ENCODE peak calls at places on chromosomes 3 and 15, in five cellular contexts. One of them, this sample, is unnamed.

GRCh38 chr3:136929984-136930671 is 27.7 kb upstream of the IL20RB start:
- DNase-seq in OCI-LY7: no peak
- DNase-seq in CD4-positive, alpha-beta T cell: no peak
- DNase-seq in WTC11: no peak
- DNase-seq in BJ: no peak
- DNase-seq in this sample: no peak

GRCh38 chr3:80668600-80669281 is 900.9 kb upstream of the ROBO1 start:
- DNase-seq in OCI-LY7: no peak
- DNase-seq in BJ: no peak
- DNase-seq in CD4-positive, alpha-beta T cell: no peak
- DNase-seq in WTC11: no peak
- DNase-seq in this sample: no peak

GRCh38 chr3:50612973-50613851 is 1.6 kb upstream of the CISH start:
- DNase-seq in OCI-LY7: no peak
- DNase-seq in WTC11: no peak
- DNase-seq in CD4-positive, alpha-beta T cell: no peak
- DNase-seq in BJ: no peak
- DNase-seq in this sample: no peak

GRCh38 chr3:42442640-42443039 is 32.2 kb upstream of the LYZL4 start:
- DNase-seq in OCI-LY7: no peak
- DNase-seq in WTC11: peak
- DNase-seq in BJ: no peak
- DNase-seq in CD4-positive, alpha-beta T cell: no peak
- DNase-seq in this sample: no peak

GRCh38 chr15:94002026-94002425 is 229.3 kb upstream of the MCTP2 start:
- DNase-seq in BJ: no peak
- DNase-seq in OCI-LY7: no peak
- DNase-seq in WTC11: no peak
- DNase-seq in CD4-positive, alpha-beta T cell: no peak
- DNase-seq in this sample: no peak

GRCh38 chr15:85615930-85616329 is 178.8 kb downstream of the KLHL25 start:
- DNase-seq in BJ: no peak
- DNase-seq in OCI-LY7: peak
- DNase-seq in CD4-positive, alpha-beta T cell: no peak
- DNase-seq in WTC11: peak
- DNase-seq in this sample: no peak

GRCh38 chr3:23667536-23668429 is 138.0 kb upstream of the UBE2E1 start:
- DNase-seq in OCI-LY7: no peak
- DNase-seq in BJ: no peak
- DNase-seq in WTC11: no peak
- DNase-seq in CD4-positive, alpha-beta T cell: no peak
- DNase-seq in this sample: no peak

GRCh38 chr3:36648241-36649034 is 115.9 kb downstream of the DCLK3 start:
- DNase-seq in BJ: peak
- DNase-seq in CD4-positive, alpha-beta T cell: no peak
- DNase-seq in WTC11: no peak
- DNase-seq in OCI-LY7: no peak
- DNase-seq in this sample: no peak

GRCh38 chr3:44509985-44510360 is 32.5 kb upstream of the ZNF445 start:
- DNase-seq in BJ: no peak
- DNase-seq in OCI-LY7: peak
- DNase-seq in CD4-positive, alpha-beta T cell: no peak
- DNase-seq in WTC11: no peak
- DNase-seq in this sample: no peak

GRCh38 chr3:36135863-36136262 is 244.4 kb upstream of the STAC start:
- DNase-seq in CD4-positive, alpha-beta T cell: no peak
- DNase-seq in OCI-LY7: no peak
- DNase-seq in BJ: no peak
- DNase-seq in WTC11: no peak
- DNase-seq in this sample: no peak

GRCh38 chr3:22691407-22691806 is 511.7 kb upstream of the UBE2E2 start:
- DNase-seq in WTC11: peak
- DNase-seq in OCI-LY7: no peak
- DNase-seq in BJ: no peak
- DNase-seq in CD4-positive, alpha-beta T cell: no peak
- DNase-seq in this sample: no peak

DNA sequence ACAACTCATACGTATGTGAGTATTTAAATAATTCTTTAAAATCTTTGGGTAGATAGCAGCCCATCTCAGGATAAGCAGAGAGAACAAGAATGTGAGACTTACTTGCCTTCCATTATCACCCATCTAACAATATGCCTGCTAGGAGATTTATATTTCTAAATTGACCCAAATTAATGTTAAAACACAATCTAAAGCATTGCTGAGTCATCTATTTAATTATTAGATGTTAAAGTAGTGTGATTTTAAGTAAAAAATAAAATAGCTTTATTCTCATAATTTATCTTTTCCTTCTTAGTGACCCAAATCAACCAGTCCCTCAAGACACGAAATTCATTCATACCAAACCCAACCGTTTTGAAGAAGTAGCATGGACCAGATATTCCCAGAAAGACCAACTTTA is 578.9 kb upstream of the NAALADL2 start:
- DNase-seq in OCI-LY7: no peak
- DNase-seq in CD4-positive, alpha-beta T cell: no peak
- DNase-seq in BJ: no peak
- DNase-seq in WTC11: no peak
- DNase-seq in this sample: no peak
- TF ChIP-seq CTCF in OCI-LY7: no peak
- TF ChIP-seq CTCF in CD4-positive, alpha-beta T cell: no peak
- TF ChIP-seq CTCF in BJ: no peak
- TF ChIP-seq CTCF in WTC11: no peak
- TF ChIP-seq CTCF in this sample: no peak

GRCh38 chr3:102526865-102527264 is 92.0 kb downstream of the ZPLD1 start:
- DNase-seq in CD4-positive, alpha-beta T cell: no peak
- DNase-seq in WTC11: no peak
- DNase-seq in OCI-LY7: no peak
- DNase-seq in BJ: no peak
- DNase-seq in this sample: no peak

GRCh38 chr3:102530443-102531195 is 95.8 kb downstream of the ZPLD1 start:
- DNase-seq in WTC11: no peak
- DNase-seq in BJ: no peak
- DNase-seq in OCI-LY7: no peak
- DNase-seq in CD4-positive, alpha-beta T cell: no peak
- DNase-seq in this sample: no peak

GRCh38 chr3:102531686-102532085 is 96.9 kb downstream of the ZPLD1 start:
- DNase-seq in BJ: no peak
- DNase-seq in WTC11: no peak
- DNase-seq in OCI-LY7: no peak
- DNase-seq in CD4-positive, alpha-beta T cell: no peak
- DNase-seq in this sample: no peak

GRCh38 chr3:102528727-102529126 is 93.9 kb downstream of the ZPLD1 start:
- DNase-seq in CD4-positive, alpha-beta T cell: no peak
- DNase-seq in OCI-LY7: no peak
- DNase-seq in BJ: no peak
- DNase-seq in WTC11: no peak
- DNase-seq in this sample: no peak

GRCh38 chr3:102529452-102529851 is 94.6 kb downstream of the ZPLD1 start:
- DNase-seq in CD4-positive, alpha-beta T cell: no peak
- DNase-seq in WTC11: peak
- DNase-seq in OCI-LY7: peak
- DNase-seq in BJ: no peak
- DNase-seq in this sample: no peak
- TF ChIP-seq CTCF in CD4-positive, alpha-beta T cell: no peak
- TF ChIP-seq CTCF in WTC11: no peak
- TF ChIP-seq CTCF in OCI-LY7: peak
- TF ChIP-seq CTCF in BJ: peak
- TF ChIP-seq CTCF in this sample: peak

GRCh38 chr15:58852347-58852746 is 81.1 kb downstream of the SLTM start:
- DNase-seq in CD4-positive, alpha-beta T cell: no peak
- DNase-seq in WTC11: no peak
- DNase-seq in OCI-LY7: peak
- DNase-seq in BJ: no peak
- DNase-seq in this sample: no peak
- TF ChIP-seq CTCF in CD4-positive, alpha-beta T cell: no peak
- TF ChIP-seq CTCF in WTC11: no peak
- TF ChIP-seq CTCF in OCI-LY7: peak
- TF ChIP-seq CTCF in BJ: no peak
- TF ChIP-seq CTCF in this sample: no peak

GRCh38 chr3:111012388-111013248 is 59.0 kb upstream of the NECTIN3 start:
- DNase-seq in OCI-LY7: no peak
- DNase-seq in WTC11: peak
- DNase-seq in BJ: no peak
- DNase-seq in CD4-positive, alpha-beta T cell: no peak
- DNase-seq in this sample: no peak
- TF ChIP-seq CTCF in OCI-LY7: peak
- TF ChIP-seq CTCF in WTC11: no peak
- TF ChIP-seq CTCF in BJ: no peak
- TF ChIP-seq CTCF in CD4-positive, alpha-beta T cell: no peak
- TF ChIP-seq CTCF in this sample: peak

GRCh38 chr3:84985795-84986194 is 27.0 kb downstream of the CADM2 start:
- DNase-seq in WTC11: no peak
- DNase-seq in BJ: no peak
- DNase-seq in CD4-positive, alpha-beta T cell: no peak
- DNase-seq in OCI-LY7: no peak
- DNase-seq in this sample: no peak

GRCh38 chr3:84984429-84984828 is 25.6 kb downstream of the CADM2 start:
- DNase-seq in OCI-LY7: no peak
- DNase-seq in BJ: no peak
- DNase-seq in WTC11: no peak
- DNase-seq in CD4-positive, alpha-beta T cell: no peak
- DNase-seq in this sample: no peak

GRCh38 chr3:84983490-84983889 is 24.7 kb downstream of the CADM2 start:
- DNase-seq in BJ: no peak
- DNase-seq in WTC11: no peak
- DNase-seq in CD4-positive, alpha-beta T cell: no peak
- DNase-seq in OCI-LY7: no peak
- DNase-seq in this sample: no peak

GRCh38 chr3:84987709-84988504 is 29.1 kb downstream of the CADM2 start:
- DNase-seq in OCI-LY7: no peak
- DNase-seq in CD4-positive, alpha-beta T cell: no peak
- DNase-seq in WTC11: no peak
- DNase-seq in BJ: no peak
- DNase-seq in this sample: no peak

DNA sequence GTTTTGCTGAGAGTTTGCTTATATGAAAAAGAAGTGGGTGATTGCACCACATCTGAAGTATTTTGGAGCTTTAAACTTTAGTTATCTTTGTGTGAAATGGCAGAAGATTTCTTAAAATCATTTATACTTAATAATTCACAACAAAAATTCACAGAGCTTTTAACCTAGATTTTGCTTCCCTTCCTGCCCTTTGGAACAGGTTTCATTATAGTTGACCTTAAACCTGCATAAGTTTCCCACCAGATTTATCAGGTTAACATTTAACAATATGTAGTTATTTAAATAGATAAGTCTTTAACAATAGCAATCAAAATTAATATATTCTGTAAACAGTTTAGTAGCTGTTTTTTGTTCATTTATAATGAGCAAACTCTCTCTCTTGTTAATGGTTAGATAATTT is 30.3 kb downstream of the CADM2 start:
- DNase-seq in CD4-positive, alpha-beta T cell: no peak
- DNase-seq in OCI-LY7: no peak
- DNase-seq in BJ: no peak
- DNase-seq in WTC11: no peak
- DNase-seq in this sample: no peak
- TF ChIP-seq CTCF in CD4-positive, alpha-beta T cell: no peak
- TF ChIP-seq CTCF in OCI-LY7: no peak
- TF ChIP-seq CTCF in BJ: no peak
- TF ChIP-seq CTCF in WTC11: no peak
- TF ChIP-seq CTCF in this sample: no peak

DNA sequence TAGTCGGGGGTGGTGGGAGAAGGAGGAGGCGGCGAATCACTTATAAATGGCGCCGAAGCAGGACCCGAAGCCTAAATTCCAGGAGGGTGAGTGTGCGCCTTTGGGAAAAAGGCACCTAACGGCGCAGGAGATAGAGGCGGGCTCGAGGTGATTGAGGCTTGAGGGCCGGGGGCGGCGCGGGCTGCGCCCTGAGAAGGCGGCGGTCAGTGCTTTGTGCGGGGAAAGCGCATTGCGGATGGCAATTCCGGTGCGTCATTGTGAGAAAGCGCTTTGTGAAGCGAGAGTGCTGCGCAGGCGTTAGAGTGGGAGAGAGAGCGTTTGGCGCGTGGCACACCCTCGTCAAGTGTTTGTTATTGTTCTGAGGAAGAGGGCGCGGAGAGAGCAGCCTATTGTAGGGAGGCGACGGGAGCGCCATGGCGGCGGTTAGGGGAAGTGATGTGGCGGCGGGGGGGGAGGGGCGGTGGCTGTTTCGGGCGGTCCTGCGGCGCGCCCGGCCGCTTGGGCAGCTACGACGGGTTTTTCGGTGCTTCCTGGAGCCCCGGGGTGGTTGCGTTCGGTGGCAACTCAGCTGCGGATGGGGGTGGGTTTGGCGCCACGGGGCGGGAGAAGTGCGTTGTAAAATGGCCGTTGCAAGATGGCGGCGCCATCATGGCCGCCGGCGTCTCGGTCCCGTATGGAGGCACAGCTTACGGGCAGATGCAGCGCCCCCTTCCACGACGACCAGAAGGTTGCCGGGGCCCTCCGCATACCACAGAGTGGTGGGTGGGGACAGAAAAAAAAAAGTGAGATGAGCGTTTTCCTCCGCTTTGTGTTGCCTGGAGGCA is 494 bp downstream of the MORF4L1 start:
- DNase-seq in CD4-positive, alpha-beta T cell: peak
- DNase-seq in OCI-LY7: peak
- DNase-seq in BJ: peak
- DNase-seq in WTC11: peak
- DNase-seq in this sample: peak
- TF ChIP-seq CTCF in CD4-positive, alpha-beta T cell: peak
- TF ChIP-seq CTCF in OCI-LY7: peak
- TF ChIP-seq CTCF in BJ: peak
- TF ChIP-seq CTCF in WTC11: no peak
- TF ChIP-seq CTCF in this sample: peak